ENCODE peak calls at places on chromosomes 6 and 20, in seven cellular contexts. V is lower lobe of right lung; Z is psoas muscle; X is prostate gland; B is adipocyte; T is Panc1; F is CD8-positive, alpha-beta T cell. E is an unnamed sample. For H3K4me1, the result is how much of the 10 kb centered on the place peaks cover.

GRCh38 chr20:37366749-37367148 is 20.8 kb downstream of the SRC start:
- DNase-seq in X (no peak), V (no peak), F (no peak), Z (no peak), T (no peak), B (peak), E (no peak)

GRCh38 chr20:43974665-43975064 is 60.0 kb downstream of the TOX2 start:
- DNase-seq in V (no peak), F (no peak), B (no peak), T (no peak), X (no peak), Z (no peak), E (no peak)

GRCh38 chr6:15627829-15628228 is 35.0 kb downstream of the DTNBP1 start:
- DNase-seq in V (no peak), Z (no peak), T (no peak), B (no peak), X (no peak), F (no peak), E (no peak)

GRCh38 chr6:169038691-169039090 is 215.0 kb downstream of the THBS2 start:
- DNase-seq in Z (no peak), X (no peak), F (no peak), B (peak), V (no peak), T (no peak), E (no peak)

GRCh38 chr20:10216146-10216741 is 2.4 kb upstream of the SNAP25 start:
- DNase-seq in V (no peak), F (no peak), X (no peak), B (peak), Z (no peak), T (no peak), E (no peak)

GRCh38 chr20:49700411-49701185 is 13.1 kb downstream of the B4GALT5 start:
- DNase-seq in F (no peak), Z (no peak), V (no peak), B (peak), X (no peak), T (no peak), E (no peak)

GRCh38 chr6:166998256-166999144 is 697 bp upstream of the CEP43 start:
- DNase-seq in X (peak), B (peak), V (peak), T (no peak), Z (peak), F (no peak), E (peak)

GRCh38 chr6:35021014-35021413 is 120.1 kb downstream of the TCP11 start:
- DNase-seq in Z (no peak), X (no peak), T (no peak), V (no peak), F (no peak), B (no peak), E (no peak)

GRCh38 chr20:11880694-11881093 is 37.0 kb upstream of the BTBD3 start:
- DNase-seq in B (no peak), T (no peak), Z (no peak), F (no peak), X (no peak), V (no peak), E (peak)

GRCh38 chr6:145756170-145756662 is 20.9 kb upstream of the EPM2A start:
- DNase-seq in B (peak), V (no peak), T (no peak), F (no peak), Z (no peak), X (peak), E (peak)

GRCh38 chr6:56771189-56771588 is 128.5 kb upstream of the DST start:
- DNase-seq in Z (no peak), V (no peak), F (no peak), T (no peak), B (peak), X (no peak), E (no peak)

GRCh38 chr20:19211661-19212523 is 550 bp upstream of the SLC24A3 start:
- DNase-seq in B (peak), Z (peak), V (peak), T (no peak), F (no peak), X (peak), E (peak)

GRCh38 chr20:17854307-17854903 is 114.2 kb downstream of the SNX5 start:
- DNase-seq in X (peak), B (peak), Z (peak), V (no peak), T (no peak), F (no peak), E (peak)

GRCh38 chr6:150004783-150005717 is 20.3 kb downstream of the RAET1L start:
- DNase-seq in T (peak), B (peak), V (peak), Z (peak), F (peak), X (peak), E (peak)

GRCh38 chr6:150006961-150007464 is 18.3 kb downstream of the RAET1L start:
- DNase-seq in Z (no peak), X (no peak), T (no peak), V (no peak), B (peak), F (no peak), E (no peak)

GRCh38 chr6:150005761-150006651 is 19.3 kb downstream of the RAET1L start:
- DNase-seq in B (no peak), F (no peak), T (no peak), X (no peak), V (no peak), Z (no peak), E (no peak)

GRCh38 chr6:150002710-150003109 is 22.6 kb downstream of the RAET1L start:
- DNase-seq in B (no peak), T (no peak), V (no peak), X (no peak), Z (no peak), F (no peak), E (no peak)

GRCh38 chr6:150004101-150004782 is 21.1 kb downstream of the RAET1L start:
- DNase-seq in T (no peak), X (no peak), B (no peak), V (no peak), Z (no peak), F (no peak), E (no peak)
- H3K4me1 ChIP-seq in T (under half), X (under half), B (under half), V (under half), Z (under half), F (under half), E (under half)

GRCh38 chr6:12353731-12354130 is 63.6 kb downstream of the EDN1 start:
- DNase-seq in Z (no peak), F (no peak), X (peak), B (peak), T (no peak), V (no peak), E (peak)

GRCh38 chr6:12356983-12357972 is 67.1 kb downstream of the EDN1 start:
- DNase-seq in F (no peak), B (no peak), Z (no peak), V (no peak), X (no peak), T (no peak), E (no peak)

GRCh38 chr6:12354499-12354898 is 64.3 kb downstream of the EDN1 start:
- DNase-seq in F (no peak), X (peak), B (peak), Z (no peak), V (no peak), T (no peak), E (peak)

GRCh38 chr6:12356431-12356830 is 66.3 kb downstream of the EDN1 start:
- DNase-seq in V (no peak), T (no peak), F (no peak), Z (no peak), B (no peak), X (no peak), E (no peak)

DNA sequence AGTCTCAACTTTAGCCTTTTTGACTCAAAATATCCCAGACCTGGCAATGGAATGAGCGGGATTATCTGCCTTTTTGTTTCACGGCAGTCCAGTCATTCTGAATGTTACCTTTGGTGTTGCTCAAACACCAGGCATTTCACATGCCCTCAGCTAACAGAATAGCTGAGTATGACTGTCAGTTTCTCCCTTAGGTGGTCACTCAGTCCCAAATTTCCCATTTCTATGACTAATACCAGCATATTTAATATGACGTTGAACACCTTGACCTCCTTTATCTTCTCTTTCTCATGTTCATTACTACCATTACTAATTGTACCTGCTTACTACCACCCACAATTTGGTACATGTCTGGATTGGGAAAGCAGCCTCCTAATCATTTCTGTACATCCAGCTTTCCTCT is 65.2 kb downstream of the EDN1 start:
- DNase-seq in B (no peak), F (no peak), X (no peak), Z (no peak), V (no peak), T (no peak), E (no peak)
- H3K4me1 ChIP-seq in B (under half), F (under half), X (under half), Z (under half), V (under half), T (under half), E (under half)

GRCh38 chr6:125842091-125842626 is 51.4 kb downstream of the NCOA7 start:
- DNase-seq in T (no peak), X (no peak), Z (no peak), B (no peak), F (no peak), V (no peak), E (no peak)

GRCh38 chr6:125841356-125842090 is 50.8 kb downstream of the NCOA7 start:
- DNase-seq in X (no peak), B (no peak), Z (no peak), T (no peak), F (no peak), V (no peak), E (no peak)

GRCh38 chr6:125839471-125839870 is 48.7 kb downstream of the NCOA7 start:
- DNase-seq in X (no peak), Z (no peak), B (no peak), V (no peak), T (no peak), F (no peak), E (no peak)

GRCh38 chr6:125836466-125836865 is 45.7 kb downstream of the NCOA7 start:
- DNase-seq in T (no peak), X (no peak), F (no peak), Z (no peak), B (no peak), V (no peak), E (no peak)

GRCh38 chr6:125839879-125840278 is 49.1 kb downstream of the NCOA7 start:
- DNase-seq in X (no peak), V (no peak), T (no peak), B (no peak), F (no peak), Z (no peak), E (no peak)
- H3K4me1 ChIP-seq in X (under half), V (under half), T (under half), B (under half), F (under half), Z (under half), E (under half)

DNA sequence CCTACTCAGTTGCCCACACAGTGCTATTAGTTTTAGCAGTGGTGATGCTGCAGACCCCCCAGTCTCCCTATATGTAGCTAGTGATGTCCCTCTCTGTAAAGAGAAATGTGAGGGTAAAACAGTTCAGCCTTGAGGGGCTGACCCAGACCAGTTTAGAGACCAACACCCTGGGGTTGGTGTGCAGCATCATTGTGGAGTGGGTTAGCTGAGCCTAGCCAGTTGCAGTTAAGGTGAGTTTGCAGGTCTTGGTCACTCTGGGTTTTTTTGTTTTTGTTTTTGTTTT is 401 bp upstream of the B3GALT4 start:
- DNase-seq in V (no peak), Z (no peak), X (no peak), F (no peak), T (no peak), B (no peak), E (no peak)
- H3K4me1 ChIP-seq in V (half or more), Z (under half), X (under half), F (half or more), T (half or more), B (under half), E (under half)